ENCODE peak calls at places on chromosomes 4 and X, in four cellular contexts. N is HCT116, U is GM12878, F is GM12892. T is an unnamed sample.

GRCh38 chrX:15366507-15367352 is 17.5 kb downstream of the VEGFD start:
- DNase-seq in N (no peak), U (no peak), F (no peak), T (no peak)

GRCh38 chrX:106933538-106933961 is 13.3 kb downstream of the CLDN2 start:
- DNase-seq in N (no peak), U (no peak), F (no peak), T (no peak)

GRCh38 chrX:19177710-19178109 is 55.4 kb upstream of the ADGRG2 start:
- DNase-seq in N (no peak), U (no peak), F (no peak), T (no peak)

GRCh38 chrX:110219920-110220319 is 98.0 kb downstream of the AMMECR1 start:
- DNase-seq in N (no peak), U (no peak), F (no peak), T (no peak)

GRCh38 chr4:103934178-103934789 is 214.5 kb upstream of the TACR3 start:
- DNase-seq in N (peak), U (no peak), F (no peak), T (peak)

GRCh38 chr4:140374130-140374477 is 658 bp downstream of the SCOC start:
- DNase-seq in N (no peak), U (no peak), F (no peak), T (no peak)

GRCh38 chr4:34964613-34965012 is 1279.7 kb downstream of the ARAP2 start:
- DNase-seq in N (no peak), U (no peak), F (no peak), T (no peak)

GRCh38 chr4:56250801-56251200 is 136.5 kb downstream of the AASDH start:
- DNase-seq in N (no peak), U (no peak), F (no peak), T (no peak)

GRCh38 chr4:519885-520595 is 21.0 kb downstream of the PIGG start:
- DNase-seq in N (no peak), U (no peak), F (no peak), T (no peak)

GRCh38 chr4:88655226-88655625 is 42.4 kb downstream of the NAP1L5 start:
- DNase-seq in N (no peak), U (no peak), F (no peak), T (no peak)

GRCh38 chrX:74270393-74270792 is 33.6 kb upstream of the ZCCHC13 start:
- DNase-seq in N (no peak), U (no peak), F (no peak), T (no peak)

GRCh38 chr4:30429813-30430466 is 290.2 kb upstream of the PCDH7 start:
- DNase-seq in N (peak), U (no peak), F (no peak), T (no peak)

GRCh38 chrX:34563809-34564208 is 93.3 kb downstream of the TMEM47 start:
- DNase-seq in N (no peak), U (no peak), F (no peak), T (no peak)

GRCh38 chrX:23737413-23737812 is 5.7 kb downstream of the ACOT9 start:
- DNase-seq in N (no peak), U (no peak), F (no peak), T (no peak)

GRCh38 chr4:79255793-79256192 is 70.1 kb downstream of the NAA11 start:
- DNase-seq in N (no peak), U (no peak), F (no peak), T (no peak)

GRCh38 chr4:107333518-107333917 is 297.4 kb upstream of the DKK2 start:
- DNase-seq in N (no peak), U (no peak), F (no peak), T (no peak)

DNA sequence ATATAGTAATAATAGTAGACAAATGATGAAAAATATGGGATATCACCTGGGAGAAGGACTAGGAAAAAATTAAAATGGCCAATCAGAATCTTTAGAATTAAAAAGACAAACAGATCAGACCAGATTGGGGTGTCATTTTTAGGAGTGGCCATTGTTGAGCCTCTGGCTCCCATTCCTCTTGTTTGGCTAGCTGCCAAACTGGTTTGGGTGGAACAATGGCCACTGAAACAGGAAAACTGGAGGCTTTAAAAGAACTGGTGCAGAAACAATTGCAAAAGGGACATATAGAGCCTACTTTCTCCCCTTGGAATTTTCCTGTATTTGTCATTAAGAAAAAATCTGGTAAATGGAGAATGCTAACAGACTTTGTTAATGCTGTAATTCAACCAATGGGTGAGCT is 294.8 kb upstream of the DKK2 start:
- DNase-seq in N (no peak), U (no peak), F (no peak), T (no peak)
- TF ChIP-seq POLR2AphosphoS5 in N (no peak), U (no peak), F (no peak), T (no peak)

GRCh38 chrX:56788717-56789122 is 59.7 kb downstream of the NBDY start:
- DNase-seq in N (no peak), U (no peak), F (no peak), T (no peak)
- TF ChIP-seq POLR2AphosphoS5 in N (no peak), U (no peak), F (no peak), T (no peak)

DNA sequence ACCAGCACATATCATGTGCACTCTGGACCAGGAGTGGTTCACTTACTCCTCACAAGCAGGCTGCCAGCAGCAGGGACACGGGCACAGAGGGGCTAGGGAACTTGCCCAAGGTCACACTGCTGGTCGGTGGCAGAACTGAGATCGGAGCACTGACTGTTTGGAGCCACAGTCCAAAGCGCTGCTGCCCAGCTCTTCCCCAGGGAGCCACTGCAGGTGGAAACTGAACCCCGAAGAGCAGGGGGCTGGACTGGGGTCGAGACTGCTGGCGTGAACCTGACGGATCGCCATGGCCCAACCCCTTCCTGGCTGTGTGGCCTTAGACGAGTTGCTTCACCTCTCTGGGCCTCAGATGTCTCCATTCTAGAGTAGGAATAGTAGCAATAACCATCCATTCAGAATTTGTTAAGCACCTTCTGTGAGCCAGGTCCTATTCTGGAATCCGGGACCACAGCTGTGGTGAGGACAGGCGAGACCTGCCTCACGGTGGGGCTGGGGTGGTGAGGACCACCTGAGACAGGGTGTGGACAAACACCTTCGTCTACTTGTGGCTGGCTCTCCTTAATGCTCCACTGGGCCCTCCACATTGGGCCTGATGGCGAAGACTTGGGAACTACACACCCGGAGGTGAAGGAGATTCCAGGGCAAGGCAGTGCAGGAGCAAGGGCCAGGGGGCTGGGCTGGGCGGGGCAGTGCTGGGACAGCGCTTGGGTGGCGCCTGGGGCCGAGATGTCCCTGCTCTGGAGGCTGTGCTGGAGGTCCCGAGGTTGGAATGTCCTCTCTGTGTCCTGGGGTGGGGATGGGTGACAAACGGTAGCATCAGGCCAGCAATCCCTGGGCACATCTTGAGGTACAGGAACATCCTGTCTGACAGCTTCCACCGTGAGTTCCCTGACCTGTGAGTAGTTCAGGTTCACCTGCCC is 32.0 kb upstream of the KIAA0232 start:
- DNase-seq in N (no peak), U (no peak), F (no peak), T (no peak)
- TF ChIP-seq POLR2AphosphoS5 in N (no peak), U (no peak), F (no peak), T (no peak)

DNA sequence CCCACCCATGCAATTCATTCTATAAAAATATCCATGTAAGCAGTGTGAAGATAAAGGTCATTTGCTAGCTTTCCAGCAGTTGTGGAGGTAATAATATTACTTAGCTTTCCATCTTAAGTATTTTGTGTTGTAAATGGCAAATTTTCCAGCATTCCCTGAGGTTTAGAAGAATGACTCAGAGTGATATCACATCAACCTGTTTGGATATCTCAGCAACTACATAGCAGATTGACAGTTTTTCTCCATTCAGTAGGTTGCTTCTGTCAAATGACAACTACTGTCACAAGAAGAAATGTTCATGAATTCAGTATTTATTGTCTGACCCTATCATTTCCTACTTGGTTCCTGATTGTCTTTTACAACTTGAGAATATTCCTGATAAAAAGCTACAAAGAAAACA is 434.9 kb upstream of the GALNTL6 start:
- DNase-seq in N (no peak), U (no peak), F (no peak), T (no peak)
- TF ChIP-seq POLR2AphosphoS5 in N (no peak), U (no peak), F (no peak), T (no peak)

GRCh38 chrX:129938081-129938480 is 32.1 kb downstream of the UTP14A start:
- DNase-seq in N (no peak), U (no peak), F (no peak), T (no peak)

GRCh38 chrX:129934952-129935351 is 29.0 kb downstream of the UTP14A start:
- DNase-seq in N (no peak), U (no peak), F (no peak), T (no peak)

GRCh38 chrX:129945131-129945530 is 37.3 kb upstream of the BCORL1 start:
- DNase-seq in N (no peak), U (no peak), F (no peak), T (no peak)

GRCh38 chrX:129939986-129940385 is 34.0 kb downstream of the UTP14A start:
- DNase-seq in N (no peak), U (no peak), F (no peak), T (no peak)

GRCh38 chrX:129940721-129941120 is 34.8 kb downstream of the UTP14A start:
- DNase-seq in N (no peak), U (no peak), F (no peak), T (no peak)
- TF ChIP-seq POLR2AphosphoS5 in N (no peak), U (no peak), F (no peak), T (no peak)

GRCh38 chr4:156754832-156755570 is 216.6 kb downstream of the PDGFC start:
- DNase-seq in N (no peak), U (no peak), F (no peak), T (no peak)

GRCh38 chr4:156756118-156756517 is 215.5 kb downstream of the PDGFC start:
- DNase-seq in N (no peak), U (no peak), F (no peak), T (no peak)

GRCh38 chr4:156746111-156746510 is 225.5 kb downstream of the PDGFC start:
- DNase-seq in N (no peak), U (no peak), F (no peak), T (no peak)

GRCh38 chr4:156749791-156750403 is 221.7 kb downstream of the PDGFC start:
- DNase-seq in N (no peak), U (no peak), F (no peak), T (no peak)

DNA sequence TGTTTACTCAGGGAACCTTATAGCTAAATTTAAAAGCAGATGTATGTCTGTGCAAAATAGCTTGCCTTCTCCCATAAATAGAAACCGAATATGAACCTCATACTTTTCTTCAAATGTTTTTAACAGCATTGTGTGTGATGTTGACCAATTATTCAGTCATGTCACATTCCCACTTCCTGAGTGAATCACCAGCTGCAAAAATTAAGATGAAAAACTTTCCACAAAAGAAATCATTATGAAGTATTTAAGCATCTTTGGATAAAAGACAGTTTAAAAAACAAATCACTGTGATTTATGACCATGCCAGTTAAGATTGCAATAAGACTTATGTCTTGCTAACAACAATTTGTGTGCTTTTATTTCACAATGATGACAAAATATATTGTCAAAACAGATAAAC is 220.1 kb downstream of the PDGFC start:
- DNase-seq in N (no peak), U (no peak), F (no peak), T (no peak)
- TF ChIP-seq POLR2AphosphoS5 in N (no peak), U (no peak), F (no peak), T (no peak)